ENCODE peak calls at places on chromosomes 3 and 15, in four cellular contexts. T is naive thymus-derived CD4-positive, alpha-beta T cell; U is cardiac fibroblast; V is dorsolateral prefrontal cortex. Y is an unnamed sample.

GRCh38 chr15:43516185-43516584 is 1.2 kb upstream of the MAP1A start:
- DNase-seq in T (no peak), U (peak; percentile 33), V (no peak), Y (no peak)

GRCh38 chr15:70375006-70375409 is 277.3 kb upstream of the TLE3 start:
- DNase-seq in T (no peak), U (peak; percentile 61), V (no peak), Y (no peak)

GRCh38 chr3:32934150-32934742 is 17.2 kb upstream of the CCR4 start:
- DNase-seq in T (no peak), U (peak; percentile 46), V (no peak), Y (no peak)

GRCh38 chr3:39870706-39871105 is 61.3 kb downstream of the MYRIP start:
- DNase-seq in T (no peak), U (peak; percentile 11), V (no peak), Y (peak; percentile 9)

GRCh38 chr3:189977174-189977573 is 143.5 kb downstream of the P3H2 start:
- DNase-seq in T (no peak), U (no peak), V (no peak), Y (no peak)

GRCh38 chr15:60000824-60001641 is 3.1 kb upstream of the FOXB1 start:
- DNase-seq in T (peak; percentile 23), U (no peak), V (no peak), Y (no peak)

GRCh38 chr3:132231633-132232032 is 85.6 kb upstream of the ACP3 start:
- DNase-seq in T (no peak), U (peak; percentile 89), V (no peak), Y (peak; percentile 39)

GRCh38 chr15:89654847-89655805 is at the start of gene KIF7:
- DNase-seq in T (no peak), U (peak; percentile 29), V (no peak), Y (no peak)

GRCh38 chr3:38590521-38590920 is 59.0 kb downstream of the SCN5A start:
- DNase-seq in T (no peak), U (no peak), V (no peak), Y (no peak)

GRCh38 chr3:185176756-185177359 is 24.0 kb upstream of the C3orf70 start:
- DNase-seq in T (peak; percentile 14), U (peak; percentile 64), V (no peak), Y (no peak)

GRCh38 chr3:159565313-159565712 is 423.3 kb upstream of the IL12A start:
- DNase-seq in T (no peak), U (no peak), V (no peak), Y (no peak)

GRCh38 chr3:175737646-175738572 is 878.8 kb downstream of the NAALADL2 start:
- DNase-seq in T (no peak), U (peak; percentile 30), V (no peak), Y (no peak)

GRCh38 chr3:31456373-31456772 is 76.4 kb upstream of the STT3B start:
- DNase-seq in T (no peak), U (no peak), V (no peak), Y (no peak)

GRCh38 chr3:82978368-82978767 is 1216.9 kb upstream of the GBE1 start:
- DNase-seq in T (no peak), U (no peak), V (no peak), Y (no peak)

GRCh38 chr3:37661615-37662306 is 199.9 kb upstream of the CTDSPL start:
- DNase-seq in T (no peak), U (no peak), V (no peak), Y (no peak)

GRCh38 chr3:106341090-106341489 is 472.3 kb upstream of the CBLB start:
- DNase-seq in T (no peak), U (peak; percentile 35), V (no peak), Y (peak; percentile 31)
- H3K4me3 ChIP-seq in T (no peak overlapping the region), U (no peak overlapping the region), V (peak overlapping the region; percentile 48), Y (no peak overlapping the region)

GRCh38 chr3:124034809-124035152 is 42.9 kb upstream of the ROPN1 start:
- DNase-seq in T (no peak), U (no peak), V (no peak), Y (no peak)

GRCh38 chr3:124035463-124036121 is 43.7 kb upstream of the ROPN1 start:
- DNase-seq in T (no peak), U (no peak), V (no peak), Y (no peak)

GRCh38 chr3:124032881-124033359 is 41.0 kb upstream of the ROPN1 start:
- DNase-seq in T (peak; percentile 40), U (peak; percentile 81), V (peak; percentile 88), Y (peak; percentile 39)

GRCh38 chr3:124033360-124034015 is 41.6 kb upstream of the ROPN1 start:
- DNase-seq in T (no peak), U (no peak), V (peak; percentile 45), Y (no peak)

DNA sequence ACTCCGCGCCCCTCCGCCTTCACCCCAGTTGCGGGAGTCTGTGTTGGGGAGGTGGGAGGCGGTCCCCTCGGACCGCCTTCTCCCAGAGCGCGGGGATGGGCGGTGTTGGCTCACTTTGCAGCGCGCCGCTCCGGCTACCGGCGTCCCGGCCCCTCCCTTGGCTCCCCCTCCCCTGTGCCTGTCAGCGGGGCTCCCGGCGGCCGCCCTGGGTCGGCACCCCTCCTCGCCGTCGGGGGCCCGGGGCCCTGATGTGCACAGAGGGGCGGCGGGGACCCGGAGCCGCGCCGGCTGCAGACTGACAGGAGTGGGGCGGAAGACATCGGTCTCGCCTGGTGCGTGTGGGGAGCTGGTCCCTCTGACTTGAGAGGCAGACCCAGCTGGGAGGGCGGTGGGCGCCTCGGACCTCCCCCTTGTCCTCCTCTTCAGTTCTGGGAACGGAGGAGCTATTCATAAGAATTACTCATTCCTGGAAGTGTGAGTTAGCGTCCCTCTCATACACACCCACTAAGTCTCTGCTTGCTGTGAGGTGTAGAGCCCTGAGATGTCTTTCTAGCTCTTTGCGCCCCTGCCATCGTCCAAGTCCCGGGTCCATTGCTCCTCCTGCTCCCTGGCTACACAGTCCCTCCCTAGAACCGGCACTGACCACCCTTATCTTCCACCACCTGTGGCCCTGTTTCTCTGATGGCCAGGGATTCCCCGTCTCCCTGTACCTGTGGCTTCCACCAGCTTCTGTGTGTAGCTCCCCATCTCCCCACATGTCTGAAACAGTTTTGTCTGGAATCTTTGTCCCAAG is 42.3 kb upstream of the ROPN1 start:
- DNase-seq in T (no peak), U (peak; percentile 7), V (peak; percentile 42), Y (no peak)
- H3K4me3 ChIP-seq in T (no peak overlapping the region), U (peak overlapping the region; percentile 63), V (peak overlapping the region; percentile 77), Y (peak overlapping the region; percentile 57)

DNA sequence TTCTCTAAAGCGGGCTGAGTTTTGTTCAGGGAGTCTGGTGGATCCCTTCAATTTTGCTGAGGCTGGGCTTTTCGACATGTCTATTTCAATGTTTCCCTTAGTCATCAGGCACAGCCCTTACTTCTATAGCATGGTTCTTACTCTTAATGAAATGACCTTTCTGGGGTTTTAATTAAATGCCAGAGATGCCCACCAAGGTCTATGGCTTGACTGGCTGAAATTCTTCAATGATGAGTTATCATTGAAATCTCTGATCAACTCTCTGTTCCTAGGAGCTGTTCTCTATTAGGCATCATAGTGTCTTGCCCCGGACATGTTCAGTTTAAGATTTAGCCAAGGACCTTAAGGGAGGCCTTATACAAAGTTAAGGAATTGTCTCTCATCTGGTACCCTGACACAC is 33.4 kb upstream of the KBTBD12 start:
- DNase-seq in T (no peak), U (no peak), V (no peak), Y (no peak)
- H3K4me3 ChIP-seq in T (no peak overlapping the region), U (no peak overlapping the region), V (no peak overlapping the region), Y (no peak overlapping the region)

GRCh38 chr15:38886315-38887163 is 321.9 kb upstream of the RASGRP1 start:
- DNase-seq in T (no peak), U (peak; percentile 93), V (no peak), Y (peak; percentile 83)
- H3K4me3 ChIP-seq in T (no peak overlapping the region), U (no peak overlapping the region), V (no peak overlapping the region), Y (peak overlapping the region; percentile 30)

GRCh38 chr3:176951586-176952292 is 245.5 kb downstream of the TBL1XR1 start:
- DNase-seq in T (no peak), U (peak; percentile 43), V (no peak), Y (no peak)

GRCh38 chr3:176953106-176954080 is 243.9 kb downstream of the TBL1XR1 start:
- DNase-seq in T (no peak), U (peak; percentile 71), V (no peak), Y (peak; percentile 67)

GRCh38 chr3:176948123-176948522 is 249.2 kb downstream of the TBL1XR1 start:
- DNase-seq in T (no peak), U (no peak), V (no peak), Y (no peak)

GRCh38 chr3:176950743-176951142 is 246.5 kb downstream of the TBL1XR1 start:
- DNase-seq in T (no peak), U (peak; percentile 77), V (no peak), Y (peak; percentile 23)

DNA sequence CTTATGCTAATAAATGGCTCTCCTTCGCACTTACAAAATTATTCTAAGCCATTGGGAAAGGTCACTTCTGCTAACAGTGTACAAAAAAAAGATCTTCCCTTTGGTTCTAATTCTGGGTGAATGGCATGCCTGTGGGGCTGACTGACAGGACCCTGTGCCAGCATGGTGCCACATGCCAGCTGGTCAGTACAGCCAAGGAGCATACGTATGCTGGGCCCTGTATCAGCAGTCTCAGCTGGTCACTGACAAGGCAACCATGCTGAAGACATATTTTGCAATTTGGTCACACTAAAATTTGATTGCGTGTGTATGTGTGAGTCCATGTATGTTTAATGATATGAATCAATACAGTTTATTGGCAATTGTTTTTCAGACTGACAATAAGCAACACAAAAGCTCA is 246.1 kb downstream of the TBL1XR1 start:
- DNase-seq in T (no peak), U (no peak), V (no peak), Y (no peak)
- H3K4me3 ChIP-seq in T (no peak overlapping the region), U (no peak overlapping the region), V (no peak overlapping the region), Y (no peak overlapping the region)

GRCh38 chr3:42022355-42022754 is 60.5 kb upstream of the ULK4 start:
- DNase-seq in T (no peak), U (no peak), V (no peak), Y (no peak)

GRCh38 chr3:42019953-42020260 is 58.0 kb upstream of the ULK4 start:
- DNase-seq in T (no peak), U (no peak), V (no peak), Y (no peak)

GRCh38 chr3:42019144-42019952 is 57.4 kb upstream of the ULK4 start:
- DNase-seq in T (no peak), U (no peak), V (no peak), Y (no peak)

GRCh38 chr3:42023380-42023779 is 61.5 kb upstream of the ULK4 start:
- DNase-seq in T (no peak), U (no peak), V (no peak), Y (no peak)

GRCh38 chr3:42020681-42021307 is 58.9 kb upstream of the ULK4 start:
- DNase-seq in T (no peak), U (peak; percentile 90), V (no peak), Y (peak; percentile 53)
- H3K4me3 ChIP-seq in T (no peak overlapping the region), U (no peak overlapping the region), V (no peak overlapping the region), Y (no peak overlapping the region)

GRCh38 chr15:71747128-71748083 is 62.9 kb upstream of the NR2E3 start:
- DNase-seq in T (no peak), U (peak; percentile 92), V (no peak), Y (peak; percentile 85)
- H3K4me3 ChIP-seq in T (no peak overlapping the region), U (no peak overlapping the region), V (no peak overlapping the region), Y (no peak overlapping the region)